ENCODE peak calls at places on chromosome 16, in eight cellular contexts. Z is HFFc6; S is MM.1S; D is effector memory CD8-positive, alpha-beta T cell; I is activated T-helper 1 cell treated with Interleukin-2 at 50 U/mL for 16 hours; Q is left cardiac atrium; H is Kasumi-1; V is astrocyte of the cerebellum. Y is an unnamed sample.

GRCh38 chr16:17469011-17469741 is 1.6 kb downstream of the XYLT1 start:
- DNase-seq in Z (peak), S (peak), D (no peak), I (no peak), Q (no peak), H (no peak), V (peak), Y (no peak)

GRCh38 chr16:87628940-87629339 is 26.6 kb downstream of the JPH3 start:
- DNase-seq in Z (peak), S (no peak), D (no peak), I (no peak), Q (no peak), H (peak), V (no peak), Y (no peak)

GRCh38 chr16:27315333-27316037 is 1.7 kb downstream of the IL4R start:
- DNase-seq in Z (peak), S (no peak), D (peak), I (peak), Q (peak), H (no peak), V (no peak), Y (peak)

GRCh38 chr16:68700120-68700519 is 37.0 kb upstream of the CDH1 start:
- DNase-seq in Z (peak), S (no peak), D (no peak), I (no peak), Q (no peak), H (peak), V (no peak), Y (peak)

GRCh38 chr16:27363797-27364196 is 38.2 kb upstream of the IL21R start:
- DNase-seq in Z (no peak), S (no peak), D (no peak), I (no peak), Q (no peak), H (no peak), V (no peak), Y (peak)

GRCh38 chr16:84628226-84628731 is 10.4 kb upstream of the COTL1 start:
- DNase-seq in Z (no peak), S (peak), D (no peak), I (no peak), Q (no peak), H (no peak), V (no peak), Y (no peak)

GRCh38 chr16:85557976-85558589 is 55.0 kb upstream of the GSE1 start:
- DNase-seq in Z (no peak), S (peak), D (no peak), I (no peak), Q (no peak), H (no peak), V (no peak), Y (no peak)

GRCh38 chr16:27365142-27366089 is 36.6 kb upstream of the IL21R start:
- DNase-seq in Z (peak), S (no peak), D (no peak), I (no peak), Q (no peak), H (no peak), V (no peak), Y (peak)

GRCh38 chr16:56667581-56668571 is at the start of gene MT1G:
- DNase-seq in Z (no peak), S (no peak), D (peak), I (no peak), Q (peak), H (peak), V (no peak), Y (no peak)

GRCh38 chr16:1194665-1195392 is 30.2 kb downstream of the TPSG1 start:
- DNase-seq in Z (no peak), S (no peak), D (no peak), I (no peak), Q (no peak), H (no peak), V (no peak), Y (no peak)

GRCh38 chr16:12728471-12728870 is 75.2 kb downstream of the CPPED1 start:
- DNase-seq in Z (no peak), S (no peak), D (no peak), I (no peak), Q (no peak), H (no peak), V (no peak), Y (peak)

GRCh38 chr16:63702981-63703590 is 1418.8 kb downstream of the CDH11 start:
- DNase-seq in Z (no peak), S (no peak), D (no peak), I (no peak), Q (no peak), H (no peak), V (no peak), Y (no peak)

GRCh38 chr16:84950906-84951305 is 60.4 kb downstream of the ZDHHC7 start:
- DNase-seq in Z (no peak), S (peak), D (peak), I (no peak), Q (no peak), H (peak), V (no peak), Y (no peak)

GRCh38 chr16:12646490-12647274 is 157.0 kb downstream of the CPPED1 start:
- DNase-seq in Z (peak), S (peak), D (no peak), I (no peak), Q (peak), H (no peak), V (no peak), Y (peak)

GRCh38 chr16:66925322-66925840 is at the start of gene RRAD:
- DNase-seq in Z (no peak), S (no peak), D (no peak), I (no peak), Q (peak), H (no peak), V (no peak), Y (peak)

GRCh38 chr16:72400257-72401078 is 228.5 kb upstream of the PMFBP1 start:
- DNase-seq in Z (peak), S (peak), D (no peak), I (no peak), Q (no peak), H (peak), V (peak), Y (peak)

GRCh38 chr16:54409982-54410381 is 123.4 kb upstream of the IRX3 start:
- DNase-seq in Z (no peak), S (no peak), D (no peak), I (no peak), Q (no peak), H (no peak), V (no peak), Y (no peak)

GRCh38 chr16:63323055-63323454 is 1286.8 kb upstream of the CDH8 start:
- DNase-seq in Z (no peak), S (no peak), D (no peak), I (no peak), Q (no peak), H (no peak), V (no peak), Y (no peak)

GRCh38 chr16:1707193-1707790 is 1.3 kb downstream of the MAPK8IP3 start:
- DNase-seq in Z (peak), S (peak), D (no peak), I (no peak), Q (peak), H (no peak), V (no peak), Y (peak)

GRCh38 chr16:19014456-19014855 is 30.7 kb downstream of the TMC7 start:
- DNase-seq in Z (no peak), S (no peak), D (no peak), I (no peak), Q (no peak), H (peak), V (no peak), Y (no peak)

GRCh38 chr16:68893710-68894705 is 50.7 kb downstream of the TANGO6 start:
- DNase-seq in Z (no peak), S (no peak), D (no peak), I (no peak), Q (peak), H (peak), V (peak), Y (peak)

GRCh38 chr16:79993810-79994209 is 393.3 kb upstream of the MAF start:
- DNase-seq in Z (no peak), S (no peak), D (no peak), I (no peak), Q (no peak), H (no peak), V (no peak), Y (no peak)

GRCh38 chr16:84247844-84248243 is 8.0 kb upstream of the KCNG4 start:
- DNase-seq in Z (peak), S (no peak), D (no peak), I (no peak), Q (no peak), H (no peak), V (no peak), Y (no peak)

GRCh38 chr16:79740153-79740720 is 139.7 kb upstream of the MAF start:
- DNase-seq in Z (no peak), S (no peak), D (no peak), I (no peak), Q (no peak), H (no peak), V (no peak), Y (no peak)

GRCh38 chr16:81035975-81036750 is 521 bp downstream of the ATMIN start:
- DNase-seq in Z (peak), S (peak), D (peak), I (no peak), Q (peak), H (peak), V (no peak), Y (peak)

GRCh38 chr16:9860876-9861275 is 321.4 kb downstream of the GRIN2A start:
- DNase-seq in Z (no peak), S (no peak), D (no peak), I (no peak), Q (no peak), H (no peak), V (no peak), Y (no peak)

GRCh38 chr16:4136229-4136813 is 20.1 kb upstream of the ADCY9 start:
- DNase-seq in Z (no peak), S (no peak), D (no peak), I (no peak), Q (no peak), H (no peak), V (no peak), Y (no peak)